ENCODE peak calls at places on chromosome 10, in five cellular contexts. I is lung, B is heart right ventricle, N is epithelial cell of proximal tubule, H is bronchial epithelial cell. U is an unnamed sample.

GRCh38 chr10:114665406-114665805 is 7.3 kb upstream of the ABLIM1 start:
- DNase-seq in I (no peak), B (no peak), N (no peak), H (no peak), U (no peak)

GRCh38 chr10:103281753-103282152 is 4.8 kb downstream of the INA start:
- DNase-seq in I (no peak), B (no peak), N (no peak), H (no peak), U (no peak)

GRCh38 chr10:99654791-99655190 is 4.5 kb upstream of the ENTPD7 start:
- DNase-seq in I (no peak), B (no peak), N (no peak), H (peak; percentile 99), U (no peak)

GRCh38 chr10:124125305-124126116 is 32.1 kb upstream of the CHST15 start:
- DNase-seq in I (no peak), B (no peak), N (no peak), H (peak; percentile 24), U (no peak)

GRCh38 chr10:34739915-34740314 is 75.2 kb downstream of the PARD3 start:
- DNase-seq in I (peak; percentile 35), B (peak; percentile 50), N (no peak), H (peak; percentile 57), U (peak; percentile 60)

GRCh38 chr10:109773818-109774440 is 149.4 kb downstream of the XPNPEP1 start:
- DNase-seq in I (no peak), B (no peak), N (no peak), H (peak; percentile 37), U (no peak)

GRCh38 chr10:75201793-75202307 is 8.7 kb upstream of the VDAC2 start:
- DNase-seq in I (no peak), B (no peak), N (no peak), H (no peak), U (no peak)

GRCh38 chr10:200405-200804 is 65.2 kb downstream of the ZMYND11 start:
- DNase-seq in I (no peak), B (no peak), N (no peak), H (peak; percentile 37), U (no peak)

GRCh38 chr10:73965890-73966768 is 31.8 kb upstream of the VCL start:
- DNase-seq in I (peak; percentile 75), B (peak; percentile 73), N (peak; percentile 98), H (peak; percentile 99), U (peak; percentile 70)

GRCh38 chr10:126073606-126074005 is 177.2 kb downstream of the FANK1 start:
- DNase-seq in I (no peak), B (no peak), N (no peak), H (peak; percentile 83), U (no peak)

GRCh38 chr10:125886914-125887512 is 5.9 kb upstream of the DHX32 start:
- DNase-seq in I (no peak), B (no peak), N (no peak), H (peak; percentile 85), U (no peak)

GRCh38 chr10:87657370-87657769 is 2.3 kb upstream of the PAPSS2 start:
- DNase-seq in I (no peak), B (no peak), N (no peak), H (no peak), U (peak; percentile 8)

DNA sequence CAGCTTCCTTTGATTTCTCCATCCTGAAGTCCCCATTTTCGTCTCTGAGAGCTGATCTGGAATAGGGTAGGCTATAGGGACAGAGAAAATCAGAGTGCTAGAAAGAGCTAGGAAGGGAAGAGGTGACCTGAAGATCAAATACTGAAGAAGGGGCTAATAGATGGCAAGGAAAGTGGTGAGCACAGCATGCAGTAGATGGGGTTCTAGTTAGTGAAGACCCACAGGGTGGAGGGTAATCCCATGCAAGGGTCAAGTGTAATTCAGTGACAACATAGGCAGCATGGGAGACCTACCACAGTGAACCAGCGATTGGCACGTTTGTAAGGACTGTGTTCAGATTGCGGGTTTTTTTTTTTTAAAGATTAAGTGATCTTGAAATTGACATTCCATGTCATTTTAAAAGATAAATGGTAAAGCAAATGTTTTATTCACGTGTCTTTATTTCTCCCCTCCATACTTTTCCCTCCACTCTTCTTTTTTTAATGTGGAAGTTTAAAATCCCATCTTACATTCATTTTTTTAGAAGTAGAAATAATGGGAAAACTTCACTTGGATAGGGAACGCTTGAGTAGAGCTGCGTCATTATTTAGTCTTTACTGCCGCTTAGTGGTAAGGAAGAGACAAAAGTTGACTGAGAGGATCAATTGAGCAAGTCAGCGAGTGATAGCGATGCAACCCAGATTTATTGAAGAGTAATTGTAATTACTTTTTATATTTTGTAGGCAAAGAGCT is 21.0 kb upstream of the ABI1 start:
- DNase-seq in I (no peak), B (no peak), N (no peak), H (peak; percentile 71), U (peak; percentile 14)
- TF ChIP-seq CTCF in I (peak; percentile 78), B (peak; percentile 34), N (peak; percentile 90), H (peak; percentile 58), U (peak; percentile 19)

DNA sequence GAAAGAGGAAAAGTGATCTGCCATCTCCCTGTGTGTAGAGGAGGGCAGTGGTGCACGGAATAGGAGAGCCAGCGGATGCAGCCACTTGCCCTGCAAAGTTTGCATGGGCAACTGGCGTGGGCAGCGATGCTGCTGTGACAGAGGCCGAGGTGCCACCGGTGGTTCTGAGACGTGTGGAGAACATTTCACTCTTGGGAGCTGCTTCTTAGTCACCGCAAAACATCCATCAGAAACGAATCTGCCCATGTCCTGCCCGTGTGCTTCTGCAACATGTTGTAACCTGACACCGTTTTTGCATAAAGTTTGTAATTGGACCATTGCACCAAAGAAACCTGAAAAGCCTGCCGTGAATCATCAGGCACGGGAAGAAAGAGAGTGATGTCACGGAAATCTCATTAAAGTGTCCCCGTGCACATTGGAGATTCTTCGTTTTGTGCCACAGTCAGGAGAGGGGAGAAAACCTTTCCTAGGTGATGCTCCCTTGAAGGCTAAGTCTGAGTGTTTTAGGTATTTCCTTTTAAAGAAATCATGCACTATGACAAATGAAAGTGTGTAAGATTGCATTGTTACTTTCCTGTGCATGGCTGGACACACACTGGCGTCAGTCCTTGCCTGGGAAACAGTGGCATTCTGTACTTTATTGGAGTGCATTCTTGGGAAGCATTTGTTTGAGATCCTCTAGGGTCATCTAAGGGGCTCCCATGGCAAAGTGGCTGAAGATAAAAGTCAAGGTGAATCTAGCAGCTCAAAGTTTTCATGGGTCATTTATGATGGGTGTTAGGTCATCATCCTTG is 302.6 kb downstream of the KLF6 start:
- DNase-seq in I (peak; percentile 56), B (no peak), N (peak; percentile 97), H (peak; percentile 99), U (peak; percentile 68)
- TF ChIP-seq CTCF in I (no peak), B (no peak), N (no peak), H (no peak), U (no peak)

GRCh38 chr10:68700193-68700592 is 20.8 kb upstream of the CCAR1 start:
- DNase-seq in I (no peak), B (no peak), N (no peak), H (no peak), U (no peak)

GRCh38 chr10:68696018-68696417 is 25.0 kb upstream of the CCAR1 start:
- DNase-seq in I (no peak), B (no peak), N (no peak), H (no peak), U (no peak)

GRCh38 chr10:68697106-68697505 is 23.9 kb upstream of the CCAR1 start:
- DNase-seq in I (no peak), B (no peak), N (no peak), H (no peak), U (no peak)
- TF ChIP-seq CTCF in I (no peak), B (no peak), N (no peak), H (no peak), U (no peak)

GRCh38 chr10:122207596-122207995 is 63.5 kb upstream of the BTBD16 start:
- DNase-seq in I (no peak), B (no peak), N (no peak), H (no peak), U (no peak)

GRCh38 chr10:122208616-122209430 is 62.3 kb upstream of the BTBD16 start:
- DNase-seq in I (no peak), B (no peak), N (no peak), H (no peak), U (no peak)

GRCh38 chr10:122204691-122205489 is 66.2 kb upstream of the BTBD16 start:
- DNase-seq in I (no peak), B (no peak), N (no peak), H (no peak), U (no peak)

GRCh38 chr10:122207135-122207534 is 64.0 kb upstream of the BTBD16 start:
- DNase-seq in I (no peak), B (no peak), N (no peak), H (no peak), U (no peak)

GRCh38 chr10:122206471-122207065 is 64.5 kb upstream of the BTBD16 start:
- DNase-seq in I (no peak), B (no peak), N (no peak), H (peak; percentile 17), U (no peak)
- TF ChIP-seq CTCF in I (no peak), B (no peak), N (peak; percentile 16), H (no peak), U (no peak)

DNA sequence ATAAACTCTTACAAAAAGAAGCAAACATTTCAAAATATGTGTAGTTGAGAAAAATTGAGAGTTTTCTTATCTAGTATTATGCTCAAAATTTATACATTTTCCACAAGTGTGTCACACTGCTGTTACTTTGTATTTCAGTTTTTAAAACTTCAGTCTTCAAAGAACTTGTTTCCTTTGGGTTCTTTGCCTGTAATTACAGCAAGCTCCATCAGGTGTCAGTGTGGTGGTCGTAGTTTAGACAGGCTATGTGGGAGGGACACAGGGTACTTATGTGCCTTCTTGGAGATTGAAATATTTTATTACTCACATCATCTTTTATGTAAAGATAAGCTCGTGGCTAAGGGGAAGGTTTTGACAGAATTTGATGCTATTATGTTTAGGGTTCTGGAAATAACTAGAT is 360.5 kb downstream of the FGFR2 start:
- DNase-seq in I (no peak), B (no peak), N (no peak), H (no peak), U (no peak)
- TF ChIP-seq CTCF in I (no peak), B (no peak), N (peak; percentile 19), H (no peak), U (no peak)

DNA sequence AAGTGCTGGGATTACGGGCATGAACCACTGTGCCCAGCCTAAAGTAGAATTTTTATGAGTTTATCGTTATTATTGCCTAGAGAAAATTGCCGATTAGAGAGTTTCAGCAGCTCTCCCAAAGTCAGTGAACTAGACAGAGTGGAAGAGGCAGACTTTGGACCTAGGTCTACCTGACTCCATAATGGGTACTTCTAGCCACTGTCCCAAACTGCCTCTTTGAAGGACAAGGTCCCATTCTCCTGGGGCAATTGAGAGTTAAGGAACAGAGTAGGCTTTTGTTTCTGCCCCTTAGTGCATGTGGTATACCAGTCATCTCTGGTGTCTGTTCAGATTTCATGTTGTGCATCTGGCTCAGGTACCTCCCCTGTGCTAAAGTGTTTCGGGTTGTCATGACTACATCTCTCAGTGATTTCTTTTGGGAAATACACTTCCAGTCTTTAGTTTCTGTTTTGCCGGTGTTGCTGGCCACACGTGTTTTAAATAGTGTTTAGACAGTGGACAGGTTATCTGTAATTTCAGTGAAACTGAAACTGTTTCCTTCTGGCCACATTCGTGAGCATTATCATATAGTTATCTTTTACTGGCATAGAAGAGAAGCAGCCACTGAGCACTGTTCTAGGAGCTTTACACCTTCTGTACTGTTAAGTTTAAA is 4.7 kb downstream of the TMEM236 start:
- DNase-seq in I (no peak), B (no peak), N (no peak), H (peak; percentile 3), U (peak; percentile 9)
- TF ChIP-seq CTCF in I (no peak), B (no peak), N (no peak), H (no peak), U (no peak)